ENCODE peak calls at places on chromosomes 2 and 18, in four cellular contexts. One of them, this sample, is unnamed.

GRCh38 chr2:63055510-63056308 is 5.1 kb downstream of the OTX1 start:
- DNase-seq in HepG2: no peak
- DNase-seq in HCT116: no peak
- DNase-seq in K562: no peak
- DNase-seq in this sample: no peak

GRCh38 chr2:234003972-234004617 is 46.4 kb upstream of the SPP2 start:
- DNase-seq in HCT116: peak; percentile 77
- DNase-seq in HepG2: no peak
- DNase-seq in K562: no peak
- DNase-seq in this sample: peak; percentile 55

GRCh38 chr2:233980955-233981555 is 63.9 kb downstream of the TRPM8 start:
- DNase-seq in K562: no peak
- DNase-seq in HepG2: no peak
- DNase-seq in HCT116: no peak
- DNase-seq in this sample: no peak

GRCh38 chr2:105257981-105258380 is 16.4 kb downstream of the GPR45 start:
- DNase-seq in HepG2: no peak
- DNase-seq in K562: no peak
- DNase-seq in HCT116: no peak
- DNase-seq in this sample: no peak

GRCh38 chr2:46350030-46350699 is 53.0 kb downstream of the EPAS1 start:
- DNase-seq in K562: no peak
- DNase-seq in HCT116: no peak
- DNase-seq in HepG2: no peak
- DNase-seq in this sample: no peak

GRCh38 chr2:11681722-11682589 is 12.0 kb upstream of the NTSR2 start:
- DNase-seq in K562: peak; percentile 91
- DNase-seq in HepG2: peak; percentile 55
- DNase-seq in HCT116: peak; percentile 19
- DNase-seq in this sample: no peak

GRCh38 chr18:644395-645004 is 13.0 kb upstream of the TYMS start:
- DNase-seq in K562: no peak
- DNase-seq in HCT116: no peak
- DNase-seq in HepG2: peak; percentile 58
- DNase-seq in this sample: no peak

GRCh38 chr18:27165412-27165811 is 19.7 kb downstream of the CHST9 start:
- DNase-seq in HCT116: no peak
- DNase-seq in HepG2: no peak
- DNase-seq in K562: no peak
- DNase-seq in this sample: no peak

GRCh38 chr18:25166113-25166512 is 185.9 kb downstream of the ZNF521 start:
- DNase-seq in HCT116: no peak
- DNase-seq in HepG2: no peak
- DNase-seq in K562: no peak
- DNase-seq in this sample: no peak

GRCh38 chr2:27264753-27265535 is 2.1 kb upstream of the SLC30A3 start:
- DNase-seq in HepG2: peak; percentile 73
- DNase-seq in HCT116: peak; percentile 54
- DNase-seq in K562: no peak
- DNase-seq in this sample: no peak

GRCh38 chr2:236661064-236661761 is 91.6 kb downstream of the ACKR3 start:
- DNase-seq in K562: no peak
- DNase-seq in HCT116: no peak
- DNase-seq in HepG2: no peak
- DNase-seq in this sample: no peak

GRCh38 chr2:130728007-130728454 is 839 bp upstream of the GPR148 start:
- DNase-seq in HCT116: no peak
- DNase-seq in K562: no peak
- DNase-seq in HepG2: no peak
- DNase-seq in this sample: no peak

GRCh38 chr18:6219116-6219717 is 195.5 kb downstream of the L3MBTL4 start:
- DNase-seq in HepG2: peak; percentile 24
- DNase-seq in HCT116: no peak
- DNase-seq in K562: peak; percentile 36
- DNase-seq in this sample: peak; percentile 13

GRCh38 chr2:241011296-241011600 is 12.8 kb downstream of the SNED1 start:
- DNase-seq in HepG2: no peak
- DNase-seq in HCT116: no peak
- DNase-seq in K562: no peak
- DNase-seq in this sample: no peak

GRCh38 chr18:39571511-39571910 is 2005.9 kb upstream of the CELF4 start:
- DNase-seq in K562: peak; percentile 20
- DNase-seq in HCT116: no peak
- DNase-seq in HepG2: peak; percentile 10
- DNase-seq in this sample: no peak

GRCh38 chr2:160394153-160394552 is 99.5 kb downstream of the RBMS1 start:
- DNase-seq in HepG2: no peak
- DNase-seq in HCT116: no peak
- DNase-seq in K562: no peak
- DNase-seq in this sample: no peak

GRCh38 chr18:34031810-34032209 is 192.9 kb downstream of the NOL4 start:
- DNase-seq in HCT116: no peak
- DNase-seq in K562: no peak
- DNase-seq in HepG2: no peak
- DNase-seq in this sample: no peak

GRCh38 chr2:241009601-241010530 is 11.4 kb downstream of the SNED1 start:
- DNase-seq in HepG2: no peak
- DNase-seq in K562: no peak
- DNase-seq in HCT116: no peak
- DNase-seq in this sample: no peak

GRCh38 chr18:7666195-7666776 is 99.2 kb downstream of the PTPRM start:
- DNase-seq in HCT116: no peak
- DNase-seq in HepG2: no peak
- DNase-seq in K562: no peak
- DNase-seq in this sample: no peak

GRCh38 chr18:24031318-24031717 is 16.8 kb downstream of the TTC39C start:
- DNase-seq in K562: no peak
- DNase-seq in HepG2: no peak
- DNase-seq in HCT116: no peak
- DNase-seq in this sample: no peak

GRCh38 chr2:64204006-64204632 is 59.9 kb upstream of the PELI1 start:
- DNase-seq in K562: no peak
- DNase-seq in HepG2: no peak
- DNase-seq in HCT116: no peak
- DNase-seq in this sample: no peak

GRCh38 chr18:10797882-10798281 is 272.1 kb downstream of the NAPG start:
- DNase-seq in HepG2: no peak
- DNase-seq in HCT116: no peak
- DNase-seq in K562: no peak
- DNase-seq in this sample: no peak

GRCh38 chr2:108351889-108352288 is 25.9 kb upstream of the SULT1C4 start:
- DNase-seq in HCT116: no peak
- DNase-seq in HepG2: no peak
- DNase-seq in K562: no peak
- DNase-seq in this sample: no peak

GRCh38 chr18:5393779-5394178 is 98.3 kb upstream of the ZBTB14 start:
- DNase-seq in HepG2: no peak
- DNase-seq in HCT116: no peak
- DNase-seq in K562: no peak
- DNase-seq in this sample: no peak

GRCh38 chr2:174748948-174749347 is 15.3 kb downstream of the CHRNA1 start:
- DNase-seq in K562: peak; percentile 81
- DNase-seq in HepG2: peak; percentile 59
- DNase-seq in HCT116: peak; percentile 66
- DNase-seq in this sample: peak; percentile 27

GRCh38 chr2:96549466-96549785 is 12.9 kb downstream of the ARID5A start:
- DNase-seq in HepG2: no peak
- DNase-seq in K562: no peak
- DNase-seq in HCT116: no peak
- DNase-seq in this sample: no peak

GRCh38 chr2:79576431-79576830 is 63.6 kb downstream of the CTNNA2 start:
- DNase-seq in K562: no peak
- DNase-seq in HepG2: no peak
- DNase-seq in HCT116: no peak
- DNase-seq in this sample: no peak

GRCh38 chr2:86518498-86518897 is 44.7 kb downstream of the CHMP3 start:
- DNase-seq in HepG2: peak; percentile 39
- DNase-seq in HCT116: no peak
- DNase-seq in K562: no peak
- DNase-seq in this sample: no peak

GRCh38 chr2:66839551-66840320 is 404.8 kb downstream of the MEIS1 start:
- DNase-seq in HCT116: no peak
- DNase-seq in HepG2: no peak
- DNase-seq in K562: no peak
- DNase-seq in this sample: no peak

GRCh38 chr2:156704612-156705011 is 268.4 kb downstream of the GPD2 start:
- DNase-seq in HCT116: no peak
- DNase-seq in HepG2: no peak
- DNase-seq in K562: no peak
- DNase-seq in this sample: no peak

GRCh38 chr2:464562-465309 is 176.8 kb upstream of the ALKAL2 start:
- DNase-seq in HepG2: no peak
- DNase-seq in HCT116: no peak
- DNase-seq in K562: no peak
- DNase-seq in this sample: no peak

GRCh38 chr2:42808301-42808700 is 15.9 kb upstream of the HAAO start:
- DNase-seq in HepG2: no peak
- DNase-seq in K562: no peak
- DNase-seq in HCT116: no peak
- DNase-seq in this sample: no peak

GRCh38 chr2:42810971-42811865 is 18.8 kb upstream of the HAAO start:
- DNase-seq in K562: no peak
- DNase-seq in HepG2: peak; percentile 61
- DNase-seq in HCT116: no peak
- DNase-seq in this sample: no peak

GRCh38 chr2:42809131-42809875 is 16.9 kb upstream of the HAAO start:
- DNase-seq in HepG2: no peak
- DNase-seq in K562: no peak
- DNase-seq in HCT116: no peak
- DNase-seq in this sample: no peak

GRCh38 chr2:42810126-42810970 is 18.0 kb upstream of the HAAO start:
- DNase-seq in K562: peak; percentile 87
- DNase-seq in HCT116: peak; percentile 86
- DNase-seq in HepG2: peak; percentile 94
- DNase-seq in this sample: peak; percentile 97

DNA sequence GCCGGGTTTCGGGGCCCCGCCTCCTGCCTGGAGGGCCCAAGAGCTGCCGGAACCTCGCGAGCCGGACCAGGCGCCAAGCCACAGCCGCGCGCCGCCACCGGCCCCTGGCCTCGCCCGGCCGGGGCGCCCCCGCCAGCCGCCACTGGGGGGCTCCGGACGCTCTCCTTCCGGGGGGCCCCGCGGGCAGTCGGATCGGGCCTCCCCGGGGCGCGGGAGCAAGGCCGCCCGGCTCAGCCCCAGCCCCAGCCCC is 17.4 kb upstream of the HAAO start:
- DNase-seq in HepG2: peak; percentile 79
- DNase-seq in HCT116: peak; percentile 52
- DNase-seq in K562: peak; percentile 91
- DNase-seq in this sample: no peak
- TF ChIP-seq TCF7L2 in HepG2: no peak
- TF ChIP-seq TCF7L2 in HCT116: no peak
- TF ChIP-seq TCF7L2 in K562: no peak
- TF ChIP-seq TCF7L2 in this sample: no peak

GRCh38 chr2:54020793-54021414 is 50.1 kb upstream of the PSME4 start:
- DNase-seq in HepG2: no peak
- DNase-seq in K562: no peak
- DNase-seq in HCT116: no peak
- DNase-seq in this sample: no peak

GRCh38 chr2:54013996-54014395 is 43.2 kb upstream of the PSME4 start:
- DNase-seq in HCT116: no peak
- DNase-seq in K562: no peak
- DNase-seq in HepG2: no peak
- DNase-seq in this sample: no peak

GRCh38 chr2:54012538-54013141 is 41.8 kb upstream of the PSME4 start:
- DNase-seq in HepG2: no peak
- DNase-seq in K562: no peak
- DNase-seq in HCT116: no peak
- DNase-seq in this sample: no peak

GRCh38 chr2:54021702-54022101 is 50.9 kb upstream of the PSME4 start:
- DNase-seq in K562: no peak
- DNase-seq in HepG2: no peak
- DNase-seq in HCT116: no peak
- DNase-seq in this sample: no peak

DNA sequence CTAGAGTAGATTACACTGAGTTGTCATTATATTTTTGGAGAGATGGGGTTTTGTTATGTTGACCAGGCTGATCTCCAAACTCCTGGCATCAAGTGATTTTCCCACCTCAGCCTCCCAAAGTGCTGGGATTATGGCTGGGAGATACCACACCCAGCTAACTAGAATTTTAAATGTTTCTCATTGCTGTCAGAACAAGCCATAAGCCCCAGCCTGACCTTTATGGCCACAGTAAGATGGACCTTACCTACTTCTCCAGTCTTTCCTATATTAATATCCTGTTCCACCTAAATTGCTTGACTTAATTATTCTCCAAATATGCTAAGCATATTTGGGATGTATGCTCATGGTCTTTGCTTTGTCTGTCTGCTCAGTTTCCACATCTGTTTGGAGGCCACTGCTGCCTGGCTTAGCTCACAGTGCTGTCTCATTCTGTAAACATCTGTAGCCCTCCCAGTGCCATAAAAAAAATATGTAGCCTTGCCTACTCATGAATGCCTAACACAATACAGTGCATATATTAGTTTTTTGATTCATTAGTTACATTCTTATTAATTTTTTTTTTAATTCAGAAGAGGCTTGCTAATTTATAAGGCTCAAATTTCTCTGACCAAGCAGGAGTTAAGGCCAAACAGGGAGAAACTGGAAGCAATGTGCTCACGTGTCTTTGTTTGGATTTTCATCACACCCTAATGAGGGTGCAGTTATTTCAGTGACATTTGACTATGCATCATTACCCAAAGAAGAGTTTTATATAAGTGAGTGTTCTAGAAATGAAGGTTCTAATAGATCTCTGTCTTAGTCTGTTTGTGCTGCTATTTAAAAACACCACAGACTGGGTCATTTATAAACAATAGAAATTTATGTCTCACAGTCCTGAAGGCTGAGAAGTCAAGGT is 45.3 kb upstream of the PSME4 start:
- DNase-seq in K562: no peak
- DNase-seq in HepG2: peak; percentile 73
- DNase-seq in HCT116: no peak
- DNase-seq in this sample: peak; percentile 64
- TF ChIP-seq POLR2AphosphoS5 in K562: no peak
- TF ChIP-seq POLR2AphosphoS5 in HepG2: no peak
- TF ChIP-seq POLR2AphosphoS5 in HCT116: no peak
- TF ChIP-seq POLR2AphosphoS5 in this sample: no peak

GRCh38 chr2:218286570-218287459 is 5.5 kb downstream of the TMBIM1 start:
- DNase-seq in HepG2: peak; percentile 96
- DNase-seq in HCT116: peak; percentile 88
- DNase-seq in K562: peak; percentile 73
- DNase-seq in this sample: peak; percentile 83
- H3K4me3 ChIP-seq in HepG2: peak overlapping the region; percentile 43
- H3K4me3 ChIP-seq in HCT116: peak overlapping the region; percentile 60
- H3K4me3 ChIP-seq in K562: peak overlapping the region; percentile 14
- H3K4me3 ChIP-seq in this sample: peak overlapping the region; percentile 28

DNA sequence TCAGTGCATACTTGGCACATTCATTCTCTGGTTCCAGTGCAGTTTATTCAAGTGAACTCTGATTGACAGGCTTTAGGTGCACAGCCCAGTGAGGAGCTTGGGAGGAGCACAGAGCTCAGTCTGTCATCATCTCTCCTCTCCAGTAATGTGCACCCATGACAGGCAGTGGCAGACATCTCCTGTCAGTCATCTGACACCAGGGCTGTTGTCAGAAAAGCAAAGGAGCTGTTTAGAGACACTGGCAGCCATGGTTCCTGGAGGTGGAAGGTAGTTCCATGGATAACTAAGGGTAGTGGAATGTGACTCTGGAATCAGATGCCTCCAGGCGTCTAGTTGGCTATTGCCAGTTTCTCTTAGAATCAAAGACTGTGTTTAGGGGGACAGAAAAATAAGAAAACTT is 308.8 kb downstream of the DCDC2C start:
- DNase-seq in HepG2: no peak
- DNase-seq in K562: no peak
- DNase-seq in HCT116: no peak
- DNase-seq in this sample: no peak
- TF ChIP-seq TCF7L2 in HepG2: no peak
- TF ChIP-seq TCF7L2 in K562: no peak
- TF ChIP-seq TCF7L2 in HCT116: no peak
- TF ChIP-seq TCF7L2 in this sample: no peak